ENCODE peak calls at places on chromosomes 5 and 9, in eight cellular contexts. M is GM12865, L is GM20000, C is upper lobe of right lung, S is GM13976, Q is astrocyte of the spinal cord, O is kidney epithelial cell, T is colonic mucosa. K is an unnamed sample.

GRCh38 chr5:124650960-124651662 is 95.3 kb downstream of the ZNF608 start:
- DNase-seq in S (no peak), O (no peak), T (no peak), M (no peak), C (no peak), L (no peak), Q (peak; percentile 89), K (no peak)

GRCh38 chr9:132443951-132444615 is 34.1 kb downstream of the CFAP77 start:
- DNase-seq in L (no peak), M (no peak), T (no peak), O (no peak), S (no peak), C (no peak), Q (no peak), K (no peak)

GRCh38 chr5:59826996-59827395 is 66.5 kb downstream of the PDE4D start:
- DNase-seq in L (no peak), Q (no peak), T (no peak), O (no peak), M (no peak), C (no peak), S (no peak), K (no peak)

GRCh38 chr9:96871176-96871575 is 16.9 kb upstream of the ZNF782 start:
- DNase-seq in L (no peak), Q (no peak), T (no peak), S (no peak), M (no peak), C (no peak), O (no peak), K (no peak)

GRCh38 chr5:6264394-6264793 is 114.0 kb downstream of the MED10 start:
- DNase-seq in T (no peak), O (no peak), L (no peak), Q (no peak), C (no peak), M (no peak), S (no peak), K (no peak)

GRCh38 chr5:13859285-13859684 is 85.2 kb downstream of the DNAH5 start:
- DNase-seq in C (no peak), T (no peak), M (no peak), Q (no peak), O (no peak), L (no peak), S (no peak), K (no peak)

GRCh38 chr9:93184439-93185221 is 691 bp downstream of the WNK2 start:
- DNase-seq in S (peak; percentile 65), Q (no peak), M (no peak), O (no peak), L (peak; percentile 77), C (no peak), T (peak; percentile 34), K (no peak)

GRCh38 chr9:14061921-14062320 is 252.0 kb downstream of the NFIB start:
- DNase-seq in M (no peak), Q (no peak), C (no peak), L (no peak), O (no peak), T (no peak), S (no peak), K (no peak)

GRCh38 chr5:68214472-68215207 is 916 bp upstream of the PIK3R1 start:
- DNase-seq in M (no peak), L (peak; percentile 75), O (no peak), Q (peak; percentile 28), T (peak; percentile 78), S (peak; percentile 75), C (no peak), K (no peak)

GRCh38 chr5:145484195-145484594 is 350.9 kb downstream of the PRELID2 start:
- DNase-seq in Q (peak; percentile 81), O (peak; percentile 71), M (no peak), L (no peak), T (no peak), S (no peak), C (no peak), K (no peak)

GRCh38 chr9:128168731-128169308 is 8.8 kb downstream of the BBLN start:
- DNase-seq in Q (no peak), O (no peak), M (no peak), S (no peak), C (no peak), L (no peak), T (no peak), K (no peak)

GRCh38 chr9:20472646-20473045 is 149.7 kb downstream of the MLLT3 start:
- DNase-seq in C (no peak), M (no peak), L (no peak), Q (peak; percentile 19), T (no peak), O (no peak), S (no peak), K (no peak)

GRCh38 chr5:31954091-31954490 is 220.0 kb downstream of the GOLPH3 start:
- DNase-seq in L (no peak), C (no peak), M (no peak), O (no peak), S (no peak), T (no peak), Q (no peak), K (no peak)

GRCh38 chr9:126432659-126433058 is 106.0 kb downstream of the MVB12B start:
- DNase-seq in Q (no peak), C (no peak), T (no peak), L (no peak), S (no peak), O (no peak), M (no peak), K (no peak)
- TF ChIP-seq CTCF in Q (no peak), C (no peak), T (no peak), L (no peak), S (no peak), O (no peak), M (no peak), K (no peak)

DNA sequence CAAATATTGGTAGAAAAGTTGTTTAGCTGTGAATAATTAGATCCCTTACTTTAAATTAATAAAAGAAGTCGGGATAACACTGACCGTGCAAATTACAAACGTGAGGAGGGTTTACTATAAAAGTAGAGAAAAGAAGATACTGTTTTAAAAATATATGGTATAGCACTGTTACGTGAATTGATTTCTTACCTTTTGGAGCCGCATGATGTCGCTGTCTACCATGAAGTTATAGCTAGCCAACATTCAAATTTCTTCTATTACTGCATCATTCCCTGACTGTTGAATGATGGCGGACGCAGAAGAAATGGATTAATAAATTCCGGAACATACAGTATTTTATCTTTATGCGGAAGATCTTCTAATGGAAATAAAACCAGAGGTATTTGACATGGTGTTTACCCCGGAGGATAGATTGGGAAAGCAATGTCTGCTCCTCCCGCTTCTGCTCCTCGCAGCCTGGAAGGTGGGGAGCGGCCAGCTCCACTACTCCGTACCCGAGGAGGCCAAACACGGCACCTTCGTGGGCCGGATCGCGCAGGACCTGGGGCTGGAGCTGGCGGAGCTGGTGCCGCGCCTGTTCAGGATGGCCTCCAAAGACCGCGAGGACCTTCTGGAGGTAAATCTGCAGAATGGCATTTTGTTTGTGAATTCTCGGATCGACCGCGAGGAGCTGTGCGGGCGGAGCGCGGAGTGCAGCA is at the start of gene PCDHA6:
- DNase-seq in Q (no peak), T (no peak), M (no peak), C (no peak), S (no peak), O (no peak), L (no peak), K (no peak)
- TF ChIP-seq CTCF in Q (peak; percentile 1), T (no peak), M (no peak), C (no peak), S (no peak), O (no peak), L (no peak), K (no peak)

GRCh38 chr9:87167161-87167560 is 219.9 kb upstream of the GAS1 start:
- DNase-seq in S (no peak), L (no peak), O (no peak), M (no peak), T (no peak), Q (no peak), C (no peak), K (no peak)
- TF ChIP-seq CTCF in S (no peak), L (no peak), O (no peak), M (no peak), T (no peak), Q (no peak), C (no peak), K (no peak)

GRCh38 chr5:139797856-139798510 is 2.4 kb downstream of the PSD2 start:
- DNase-seq in T (no peak), L (no peak), M (no peak), O (no peak), S (no peak), Q (no peak), C (no peak), K (no peak)
- TF ChIP-seq CTCF in T (no peak), L (no peak), M (no peak), O (no peak), S (no peak), Q (no peak), C (no peak), K (no peak)

GRCh38 chr5:178551468-178551867 is 38.7 kb downstream of the COL23A1 start:
- DNase-seq in T (no peak), M (no peak), S (no peak), L (no peak), Q (no peak), O (no peak), C (no peak), K (no peak)
- TF ChIP-seq CTCF in T (no peak), M (peak; percentile 0), S (no peak), L (no peak), Q (no peak), O (no peak), C (no peak), K (no peak)

DNA sequence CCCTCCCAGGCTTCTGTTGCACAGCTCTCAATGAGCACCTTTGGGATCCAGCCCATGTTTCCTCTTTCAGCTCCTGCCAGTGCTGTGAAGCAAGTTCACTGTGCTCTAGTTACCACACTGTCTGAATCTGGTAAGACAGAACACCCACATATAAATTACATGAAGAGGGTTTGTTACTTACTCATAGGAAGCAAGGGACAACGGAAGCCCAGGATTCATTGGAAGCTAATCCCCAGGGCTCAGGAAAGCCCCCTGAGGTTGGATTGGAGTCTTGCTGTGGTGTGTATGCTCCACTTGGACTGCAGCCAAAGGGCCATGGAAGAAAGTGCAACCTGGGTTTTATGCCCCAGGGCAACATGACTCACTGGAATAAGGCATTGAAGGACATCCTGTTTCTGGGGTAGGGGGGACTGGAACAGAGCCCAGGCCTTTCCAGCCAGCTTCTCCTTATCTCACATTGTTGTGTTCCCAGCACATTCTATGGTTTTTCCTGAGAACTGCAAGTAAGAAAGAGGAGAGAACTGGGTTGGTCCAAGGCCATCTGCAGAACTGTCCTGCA is 15.6 kb upstream of the CLK4 start:
- DNase-seq in O (peak; percentile 48), T (no peak), S (no peak), C (no peak), L (no peak), M (no peak), Q (peak; percentile 94), K (no peak)
- TF ChIP-seq CTCF in O (no peak), T (no peak), S (no peak), C (no peak), L (no peak), M (no peak), Q (no peak), K (no peak)